ENCODE peak calls at places on chromosomes 5 and 9, in nine cellular contexts. K, E, I, R, X, N, O, V and T are unnamed samples.

GRCh38 chr9:117763314-117763713 is 59.1 kb downstream of the TLR4 start:
- DNase-seq in K (no peak), E (no peak), I (no peak), R (no peak), X (no peak), N (no peak), O (no peak), V (no peak), T (peak; percentile 60)

GRCh38 chr5:160497897-160498296 is 76.2 kb downstream of the PTTG1 start:
- DNase-seq in K (no peak), E (no peak), I (no peak), R (no peak), X (no peak), N (no peak), O (no peak), V (no peak), T (no peak)

GRCh38 chr9:1619915-1620705 is 395.0 kb upstream of the SMARCA2 start:
- DNase-seq in K (no peak), E (no peak), I (no peak), R (no peak), X (no peak), N (no peak), O (no peak), V (peak; percentile 51), T (no peak)

GRCh38 chr5:41843456-41844112 is 26.6 kb downstream of the OXCT1 start:
- DNase-seq in K (no peak), E (peak; percentile 35), I (no peak), R (no peak), X (peak; percentile 37), N (no peak), O (no peak), V (peak; percentile 78), T (peak; percentile 66)

GRCh38 chr9:115204827-115205506 is 87.0 kb upstream of the TNC start:
- DNase-seq in K (no peak), E (no peak), I (no peak), R (no peak), X (no peak), N (no peak), O (no peak), V (no peak), T (no peak)

GRCh38 chr5:167051369-167051768 is 1240.1 kb upstream of the WWC1 start:
- DNase-seq in K (no peak), E (no peak), I (no peak), R (no peak), X (no peak), N (no peak), O (no peak), V (no peak), T (no peak)

GRCh38 chr9:91720313-91720712 is 229.7 kb downstream of the ROR2 start:
- DNase-seq in K (no peak), E (no peak), I (no peak), R (no peak), X (no peak), N (no peak), O (no peak), V (no peak), T (no peak)

GRCh38 chr5:134072471-134073220 is 41.8 kb upstream of the TCF7 start:
- DNase-seq in K (peak; percentile 31), E (no peak), I (no peak), R (no peak), X (no peak), N (no peak), O (no peak), V (no peak), T (no peak)

GRCh38 chr5:167049043-167049663 is 1242.3 kb upstream of the WWC1 start:
- DNase-seq in K (no peak), E (peak; percentile 5), I (no peak), R (no peak), X (peak; percentile 0), N (peak; percentile 10), O (peak; percentile 32), V (peak; percentile 75), T (peak; percentile 9)

GRCh38 chr5:82167372-82167771 is 110.8 kb downstream of the RPS23 start:
- DNase-seq in K (no peak), E (no peak), I (no peak), R (no peak), X (no peak), N (no peak), O (no peak), V (no peak), T (no peak)

GRCh38 chr5:106522296-106522695 is 1148.4 kb downstream of the EFNA5 start:
- DNase-seq in K (no peak), E (no peak), I (no peak), R (no peak), X (no peak), N (no peak), O (no peak), V (no peak), T (peak; percentile 71)

GRCh38 chr5:128681764-128682664 is 144.0 kb upstream of the FBN2 start:
- DNase-seq in K (no peak), E (no peak), I (peak; percentile 35), R (no peak), X (peak; percentile 32), N (no peak), O (no peak), V (peak; percentile 54), T (no peak)

GRCh38 chr9:2966846-2967372 is 123.0 kb upstream of the PUM3 start:
- DNase-seq in K (no peak), E (no peak), I (no peak), R (no peak), X (no peak), N (no peak), O (no peak), V (no peak), T (no peak)

GRCh38 chr9:114382951-114383865 is 4.6 kb downstream of the AKNA start:
- DNase-seq in K (no peak), E (no peak), I (no peak), R (peak; percentile 90), X (no peak), N (no peak), O (no peak), V (peak; percentile 83), T (no peak)

DNA sequence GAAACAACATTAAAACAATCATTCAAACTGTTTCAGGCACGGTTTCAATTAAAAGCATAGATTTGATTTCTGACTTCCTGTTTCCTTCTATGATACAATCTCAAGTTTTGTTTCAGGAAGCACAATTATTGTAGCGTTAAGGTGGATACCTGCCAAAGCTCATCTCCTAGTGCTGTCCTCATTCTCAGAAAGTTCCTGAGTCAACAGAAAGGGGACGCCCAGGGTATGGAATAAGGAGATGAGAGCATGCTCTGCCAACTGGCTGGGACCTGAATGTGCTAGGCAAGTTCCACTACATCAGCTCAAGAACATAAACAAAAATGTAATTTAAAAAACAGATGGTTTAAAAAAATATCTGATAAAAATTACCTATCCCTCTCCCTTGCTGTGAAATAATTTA is 2.1 kb upstream of the TRIM14 start:
- DNase-seq in K (no peak), E (no peak), I (peak; percentile 71), R (no peak), X (no peak), N (no peak), O (no peak), V (no peak), T (peak; percentile 8)
- TF ChIP-seq POLR2AphosphoS5 in K (no peak), E (no peak), I (no peak), R (no peak), X (no peak), N (no peak), O (peak; percentile 4), V (no peak), T (no peak)

GRCh38 chr5:173495225-173495904 is 121.1 kb downstream of the BOD1 start:
- DNase-seq in K (no peak), E (no peak), I (peak; percentile 80), R (no peak), X (no peak), N (no peak), O (no peak), V (no peak), T (no peak)

GRCh38 chr5:173497685-173498084 is 118.8 kb downstream of the BOD1 start:
- DNase-seq in K (no peak), E (no peak), I (no peak), R (no peak), X (no peak), N (no peak), O (no peak), V (no peak), T (no peak)

GRCh38 chr5:173494446-173494845 is 122.0 kb downstream of the BOD1 start:
- DNase-seq in K (no peak), E (peak; percentile 32), I (no peak), R (no peak), X (no peak), N (no peak), O (no peak), V (no peak), T (no peak)

GRCh38 chr5:173496883-173497255 is 119.6 kb downstream of the BOD1 start:
- DNase-seq in K (no peak), E (no peak), I (no peak), R (no peak), X (no peak), N (no peak), O (no peak), V (no peak), T (no peak)

GRCh38 chr5:173496129-173496882 is 120.1 kb downstream of the BOD1 start:
- DNase-seq in K (no peak), E (no peak), I (no peak), R (no peak), X (no peak), N (no peak), O (peak; percentile 58), V (no peak), T (no peak)
- TF ChIP-seq POLR2AphosphoS5 in K (no peak), E (no peak), I (no peak), R (no peak), X (no peak), N (no peak), O (no peak), V (no peak), T (no peak)

GRCh38 chr9:107282759-107283620 is at the start of gene RAD23B:
- DNase-seq in K (peak; percentile 98), E (peak; percentile 97), I (peak; percentile 97), R (peak; percentile 99), X (peak; percentile 94), N (peak; percentile 65), O (peak; percentile 98), V (peak; percentile 98), T (peak; percentile 99)
- TF ChIP-seq POLR2AphosphoS5 in K (peak; percentile 73), E (peak; percentile 52), I (peak; percentile 95), R (peak; percentile 98), X (peak; percentile 78), N (peak; percentile 25), O (peak; percentile 90), V (peak; percentile 93), T (peak; percentile 62)

DNA sequence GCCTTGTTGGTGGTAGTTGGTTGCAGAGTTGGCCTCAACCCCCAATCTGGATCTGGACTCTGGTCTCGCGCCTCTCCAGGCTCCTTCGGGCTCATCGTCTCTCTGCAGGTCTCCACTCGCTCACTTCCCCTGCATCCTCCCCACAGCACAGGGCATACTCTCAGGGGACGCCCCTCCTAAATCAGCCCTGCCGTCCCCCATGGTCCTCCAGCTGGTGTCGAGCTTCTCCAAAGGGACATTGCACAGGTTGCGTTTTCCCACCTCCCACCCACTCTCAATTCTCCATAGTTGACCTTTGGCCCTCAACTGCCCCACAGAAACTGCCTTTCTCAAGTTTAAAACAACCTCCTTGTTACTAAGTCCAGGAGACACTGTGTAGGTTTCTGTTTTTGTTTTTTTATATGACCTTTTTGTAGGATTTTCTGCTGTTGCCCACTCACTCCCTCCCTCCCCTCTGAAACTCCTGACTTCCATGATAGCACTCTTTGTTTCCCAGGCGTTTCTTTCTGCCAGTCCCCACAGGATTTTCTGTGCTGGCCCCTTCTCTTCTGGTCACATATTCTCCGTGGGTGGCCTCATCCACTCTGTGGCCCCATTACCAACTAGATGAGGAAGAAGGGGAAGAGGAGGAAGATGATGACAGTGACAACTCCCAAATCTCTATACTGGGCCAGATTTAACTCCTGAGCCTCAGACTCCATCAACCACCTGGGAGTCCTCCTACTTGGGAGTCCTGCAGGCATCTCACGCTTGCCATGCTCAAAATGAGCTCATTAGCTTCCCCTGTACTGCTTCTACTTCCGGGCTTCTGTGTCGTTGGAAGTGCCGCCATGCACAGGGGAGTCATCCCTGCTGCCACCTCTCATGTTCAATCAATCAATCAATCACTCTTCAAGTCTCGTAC is 50.3 kb downstream of the ALG2 start:
- DNase-seq in K (no peak), E (no peak), I (no peak), R (no peak), X (no peak), N (no peak), O (no peak), V (no peak), T (no peak)
- TF ChIP-seq POLR2AphosphoS5 in K (no peak), E (no peak), I (no peak), R (no peak), X (no peak), N (no peak), O (no peak), V (no peak), T (no peak)